ENCODE peak calls at places on chromosome 2, in ten cellular contexts. I is PC-3; B is upper lobe of left lung; G is amniotic stem cell; Q is posterior cingulate gyrus; T is RWPE1; C is effector CD8-positive, alpha-beta T cell; A is KBM-7; V is glutamatergic neuron; Y is dermis microvascular lymphatic vessel endothelial cell. D is an unnamed sample.

GRCh38 chr2:60306231-60306861 is 247.1 kb downstream of the BCL11A start:
- DNase-seq in V (no peak), A (peak), Q (no peak), Y (no peak), T (peak), C (no peak), B (no peak), I (no peak), G (no peak), D (no peak)

GRCh38 chr2:174546519-174547506 is 50.8 kb downstream of the WIPF1 start:
- DNase-seq in B (no peak), G (no peak), A (peak), C (no peak), T (no peak), I (peak), Y (peak), V (peak), Q (no peak), D (no peak)

GRCh38 chr2:43212931-43213330 is 13.5 kb downstream of the ZFP36L2 start:
- DNase-seq in G (no peak), I (no peak), Q (no peak), B (no peak), C (no peak), Y (no peak), A (peak), T (no peak), V (no peak), D (no peak)

GRCh38 chr2:63819765-63820717 is 21.7 kb upstream of the UGP2 start:
- DNase-seq in T (no peak), Q (no peak), A (no peak), V (no peak), I (no peak), Y (no peak), B (no peak), C (no peak), G (no peak), D (no peak)

GRCh38 chr2:27029051-27029450 is 3.7 kb upstream of the TMEM214 start:
- DNase-seq in V (no peak), Q (no peak), A (no peak), C (no peak), G (no peak), Y (peak), I (no peak), B (no peak), T (no peak), D (no peak)

GRCh38 chr2:60488291-60488690 is 65.2 kb downstream of the BCL11A start:
- DNase-seq in C (no peak), T (no peak), G (no peak), Q (no peak), V (no peak), Y (no peak), B (no peak), I (no peak), A (no peak), D (no peak)

GRCh38 chr2:7242189-7242867 is 325.1 kb downstream of the RNF144A start:
- DNase-seq in V (no peak), B (no peak), Q (no peak), C (no peak), A (peak), Y (no peak), G (no peak), T (no peak), I (no peak), D (no peak)

GRCh38 chr2:59888015-59888414 is 665.4 kb downstream of the BCL11A start:
- DNase-seq in Q (no peak), I (no peak), A (peak), C (peak), G (no peak), V (no peak), Y (no peak), T (no peak), B (no peak), D (no peak)

GRCh38 chr2:221818569-221818968 is 246.5 kb upstream of the EPHA4 start:
- DNase-seq in I (peak), Y (no peak), C (no peak), V (no peak), B (no peak), A (no peak), Q (no peak), T (peak), G (no peak), D (no peak)

GRCh38 chr2:240191001-240191400 is 50.5 kb upstream of the OTOS start:
- DNase-seq in I (no peak), A (no peak), G (no peak), B (no peak), C (no peak), Q (no peak), Y (no peak), V (no peak), T (no peak), D (no peak)